ENCODE peak calls at places on chromosomes 13 and 19, in nine cellular contexts. T is AG09309, G is colonic mucosa, K is fibroblast of lung, J is BE2C, M is fibroblast of pulmonary artery, C is omental fat pad, I is foreskin fibroblast, P is OCI-LY7. L is an unnamed sample.

GRCh38 chr19:13959962-13960862 is 7.9 kb downstream of the DCAF15 start:
- DNase-seq in T (no peak), G (no peak), K (no peak), J (no peak), M (no peak), C (no peak), I (no peak), P (no peak), L (no peak)

GRCh38 chr19:39444598-39445257 is 654 bp upstream of the SUPT5H start:
- DNase-seq in T (no peak), G (peak; percentile 25), K (peak; percentile 38), J (no peak), M (no peak), C (no peak), I (no peak), P (no peak), L (no peak)

GRCh38 chr13:44188257-44188656 is 185.4 kb upstream of the SERP2 start:
- DNase-seq in T (no peak), G (no peak), K (peak; percentile 36), J (no peak), M (peak; percentile 63), C (no peak), I (no peak), P (no peak), L (peak; percentile 42)

GRCh38 chr19:289651-290538 is 1.3 kb downstream of the PLPP2 start:
- DNase-seq in T (no peak), G (peak; percentile 74), K (no peak), J (no peak), M (peak; percentile 52), C (no peak), I (peak; percentile 34), P (no peak), L (peak; percentile 65)

GRCh38 chr13:43880451-43880850 is 747 bp downstream of the LACC1 start:
- DNase-seq in T (no peak), G (no peak), K (peak; percentile 10), J (no peak), M (no peak), C (no peak), I (no peak), P (peak; percentile 22), L (no peak)

GRCh38 chr19:19627716-19628498 is at the start of gene LPAR2:
- DNase-seq in T (no peak), G (peak; percentile 76), K (no peak), J (no peak), M (no peak), C (no peak), I (no peak), P (peak; percentile 82), L (no peak)

GRCh38 chr19:47419037-47419783 is at the start of gene MEIS3:
- DNase-seq in T (no peak), G (no peak), K (no peak), J (no peak), M (no peak), C (no peak), I (no peak), P (no peak), L (no peak)

GRCh38 chr19:50155520-50156109 is 7.5 kb downstream of the IZUMO2 start:
- DNase-seq in T (no peak), G (no peak), K (no peak), J (no peak), M (no peak), C (no peak), I (no peak), P (no peak), L (no peak)

GRCh38 chr19:45873219-45873772 is 9.2 kb downstream of the FOXA3 start:
- DNase-seq in T (no peak), G (no peak), K (no peak), J (no peak), M (no peak), C (no peak), I (no peak), P (no peak), L (no peak)

GRCh38 chr19:3163230-3163886 is 15.2 kb upstream of the S1PR4 start:
- DNase-seq in T (no peak), G (peak; percentile 68), K (peak; percentile 57), J (peak; percentile 79), M (peak; percentile 69), C (no peak), I (no peak), P (peak; percentile 87), L (peak; percentile 31)

GRCh38 chr19:37564624-37565369 is 29.8 kb downstream of the ZNF571 start:
- DNase-seq in T (no peak), G (no peak), K (peak; percentile 2), J (no peak), M (peak; percentile 3), C (no peak), I (no peak), P (no peak), L (no peak)

GRCh38 chr19:47687906-47688305 is 25.3 kb upstream of the EHD2 start:
- DNase-seq in T (no peak), G (no peak), K (no peak), J (no peak), M (no peak), C (no peak), I (no peak), P (no peak), L (no peak)

GRCh38 chr13:91745962-91746361 is 347.5 kb downstream of the GPC5 start:
- DNase-seq in T (no peak), G (no peak), K (no peak), J (peak; percentile 40), M (no peak), C (no peak), I (no peak), P (no peak), L (no peak)

GRCh38 chr13:98270819-98271218 is 93.8 kb upstream of the RNF113B start:
- DNase-seq in T (no peak), G (no peak), K (no peak), J (no peak), M (no peak), C (no peak), I (no peak), P (no peak), L (no peak)

DNA sequence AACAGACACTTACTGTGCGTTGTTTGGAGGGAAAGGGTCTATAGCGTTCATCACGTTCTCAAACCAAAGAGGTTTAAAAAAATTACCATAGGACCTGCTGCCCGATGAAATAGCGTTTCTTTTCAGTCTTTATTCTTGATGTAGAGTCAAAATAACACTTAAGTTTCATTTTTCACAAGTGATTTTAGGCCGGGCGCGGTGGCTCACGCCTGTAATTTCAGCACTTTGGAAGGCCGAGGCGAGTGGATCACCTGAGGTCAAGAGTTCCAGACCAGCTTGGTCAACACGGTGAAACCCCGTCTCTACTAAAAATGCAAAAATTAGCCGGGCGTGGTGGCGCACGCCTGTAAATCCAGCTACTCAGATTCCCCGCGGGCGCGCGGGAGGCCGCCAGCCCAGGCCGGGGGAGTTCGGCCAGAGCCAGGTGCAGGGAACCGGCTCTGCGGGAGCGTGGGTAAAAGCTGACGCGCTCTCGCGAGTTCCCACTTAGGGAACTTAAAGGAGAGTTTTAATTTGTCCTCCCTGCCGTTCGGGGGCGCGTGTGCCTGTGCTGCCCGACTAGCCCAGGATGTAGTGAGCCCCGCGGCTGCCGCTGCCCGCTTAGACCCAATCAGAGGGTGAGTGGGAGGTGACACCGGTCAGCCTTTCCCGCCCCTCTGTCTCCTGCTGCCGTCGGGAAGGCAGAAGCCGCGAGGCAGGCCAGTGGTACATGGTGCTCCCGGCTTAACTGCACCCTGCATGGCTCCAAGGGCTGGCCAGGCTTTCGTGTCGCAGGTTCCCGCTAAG is 35.8 kb upstream of the NEK3 start:
- DNase-seq in T (no peak), G (peak; percentile 69), K (peak; percentile 84), J (no peak), M (peak; percentile 80), C (peak; percentile 25), I (peak; percentile 70), P (no peak), L (no peak)
- TF ChIP-seq CTCF in T (no peak), G (no peak), K (no peak), J (no peak), M (no peak), C (no peak), I (peak; percentile 3), P (no peak), L (no peak)

DNA sequence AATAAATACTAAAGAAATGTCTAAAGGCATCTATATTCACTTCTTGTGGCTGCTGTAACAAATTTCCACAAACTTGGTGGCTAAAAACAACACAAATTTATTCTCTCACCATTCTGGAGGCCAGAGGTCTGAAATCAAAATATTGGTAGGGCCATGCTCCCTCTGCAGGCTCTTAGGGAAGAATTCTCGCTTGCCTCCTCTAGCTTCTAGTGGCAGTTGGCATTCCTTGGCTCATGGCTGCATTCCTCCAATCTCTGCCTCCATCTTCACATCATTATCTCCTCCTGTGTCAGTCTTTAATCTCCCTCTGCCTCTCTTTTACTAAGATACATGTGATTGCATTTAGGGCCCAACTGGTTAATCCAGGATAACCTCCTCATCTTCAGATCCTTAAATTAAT is 54.1 kb upstream of the RFXAP start:
- DNase-seq in T (no peak), G (no peak), K (no peak), J (no peak), M (no peak), C (no peak), I (no peak), P (no peak), L (no peak)
- TF ChIP-seq CTCF in T (no peak), G (no peak), K (no peak), J (no peak), M (no peak), C (no peak), I (no peak), P (no peak), L (no peak)

DNA sequence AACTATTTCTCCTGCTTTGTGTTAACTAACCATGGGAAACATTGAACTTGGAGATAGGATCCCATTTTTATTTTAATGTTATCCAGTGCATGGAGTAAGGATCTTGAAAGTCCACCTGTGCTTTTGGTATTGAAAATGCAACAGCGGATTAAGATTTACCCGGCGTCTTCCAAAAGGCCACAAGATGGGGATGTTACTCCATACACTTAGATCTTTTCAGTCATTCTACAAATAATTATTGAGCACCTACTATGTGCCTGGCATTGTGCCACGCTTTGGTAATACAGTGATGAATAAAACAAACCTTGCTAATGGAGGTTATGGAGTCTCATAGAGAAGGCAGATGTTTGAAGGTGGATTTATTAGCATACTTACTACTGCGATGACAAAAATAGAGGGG is 56.9 kb downstream of the RFC3 start:
- DNase-seq in T (no peak), G (no peak), K (peak; percentile 2), J (no peak), M (no peak), C (no peak), I (no peak), P (no peak), L (no peak)
- TF ChIP-seq CTCF in T (peak; percentile 20), G (no peak), K (no peak), J (peak; percentile 59), M (peak; percentile 7), C (no peak), I (peak; percentile 21), P (peak; percentile 26), L (peak; percentile 53)

GRCh38 chr19:18488838-18489626 is 32.8 kb downstream of the ELL start:
- DNase-seq in T (no peak), G (no peak), K (no peak), J (peak; percentile 72), M (no peak), C (no peak), I (no peak), P (peak; percentile 57), L (no peak)
- TF ChIP-seq CTCF in T (peak; percentile 33), G (peak; percentile 14), K (no peak), J (peak; percentile 70), M (peak; percentile 30), C (no peak), I (peak; percentile 4), P (peak; percentile 69), L (no peak)